ENCODE peak calls at places on chromosome 3, in seven cellular contexts. N is psoas muscle, L is iPS DF 6.9, W is IMR-90, Q is foreskin keratinocyte, F is PC-9, D is fibroblast of lung. J is an unnamed sample.

GRCh38 chr3:37249294-37249693 is 74.9 kb upstream of the LRRFIP2 start:
- DNase-seq in N (no peak), L (no peak), W (no peak), Q (no peak), F (no peak), D (no peak), J (no peak)

GRCh38 chr3:134384963-134385362 is 10.7 kb upstream of the AMOTL2 start:
- DNase-seq in N (no peak), L (no peak), W (no peak), Q (no peak), F (no peak), D (no peak), J (no peak)

GRCh38 chr3:29683306-29683993 is 402.6 kb downstream of the RBMS3 start:
- DNase-seq in N (no peak), L (no peak), W (peak; percentile 68), Q (peak; percentile 29), F (no peak), D (peak; percentile 83), J (peak; percentile 57)

GRCh38 chr3:16357191-16357590 is 92.2 kb downstream of the OXNAD1 start:
- DNase-seq in N (no peak), L (no peak), W (peak; percentile 18), Q (no peak), F (no peak), D (peak; percentile 63), J (no peak)

GRCh38 chr3:58021072-58021959 is 13.1 kb downstream of the FLNB start:
- DNase-seq in N (no peak), L (peak; percentile 87), W (no peak), Q (no peak), F (peak; percentile 92), D (no peak), J (peak; percentile 74)

GRCh38 chr3:82100378-82100777 is 338.9 kb upstream of the GBE1 start:
- DNase-seq in N (no peak), L (no peak), W (peak; percentile 2), Q (peak; percentile 80), F (no peak), D (peak; percentile 82), J (peak; percentile 10)

GRCh38 chr3:197399486-197399885 is 101.1 kb upstream of the DLG1 start:
- DNase-seq in N (no peak), L (no peak), W (no peak), Q (no peak), F (no peak), D (no peak), J (no peak)

GRCh38 chr3:193190387-193190786 is 50.6 kb upstream of the PLAAT1 start:
- DNase-seq in N (no peak), L (peak; percentile 77), W (no peak), Q (no peak), F (no peak), D (peak; percentile 25), J (peak; percentile 38)

GRCh38 chr3:8532251-8532831 is 30.7 kb downstream of the LMCD1 start:
- DNase-seq in N (no peak), L (no peak), W (peak; percentile 71), Q (no peak), F (no peak), D (peak; percentile 60), J (no peak)

GRCh38 chr3:27789420-27789819 is 67.3 kb upstream of the EOMES start:
- DNase-seq in N (no peak), L (no peak), W (no peak), Q (no peak), F (no peak), D (no peak), J (no peak)
- H3K4me1 ChIP-seq in N (no peaks in the 10 kb centered on the region), L (no peaks in the 10 kb centered on the region), W (no peaks in the 10 kb centered on the region), Q (peaks cover 4% of the 10 kb centered on the region), F (no peaks in the 10 kb centered on the region), D (no peaks in the 10 kb centered on the region), J (no peaks in the 10 kb centered on the region)

GRCh38 chr3:112377418-112378071 is 44.6 kb downstream of the CD200 start:
- DNase-seq in N (no peak), L (no peak), W (peak; percentile 7), Q (no peak), F (no peak), D (peak; percentile 33), J (no peak)
- H3K27ac ChIP-seq in N (no peak overlapping the region), L (no peak overlapping the region), W (peak overlapping the region; percentile 65), Q (no peak overlapping the region), F (no peak overlapping the region), D (no peak overlapping the region), J (peak overlapping the region; percentile 67)

GRCh38 chr3:147381610-147382009 is 24.7 kb downstream of the ZIC4 start:
- DNase-seq in N (no peak), L (no peak), W (no peak), Q (no peak), F (no peak), D (no peak), J (no peak)

GRCh38 chr3:147385059-147386012 is 21.0 kb downstream of the ZIC4 start:
- DNase-seq in N (no peak), L (no peak), W (no peak), Q (no peak), F (no peak), D (no peak), J (no peak)

GRCh38 chr3:147387550-147388394 is 18.6 kb downstream of the ZIC4 start:
- DNase-seq in N (no peak), L (no peak), W (no peak), Q (no peak), F (no peak), D (no peak), J (no peak)

GRCh38 chr3:147383617-147384016 is 22.7 kb downstream of the ZIC4 start:
- DNase-seq in N (no peak), L (no peak), W (no peak), Q (no peak), F (no peak), D (no peak), J (no peak)

GRCh38 chr3:147384210-147385058 is 21.9 kb downstream of the ZIC4 start:
- DNase-seq in N (no peak), L (no peak), W (no peak), Q (no peak), F (no peak), D (no peak), J (no peak)
- H3K4me1 ChIP-seq in N (no peaks in the 10 kb centered on the region), L (peaks cover 14% of the 10 kb centered on the region), W (no peaks in the 10 kb centered on the region), Q (no peaks in the 10 kb centered on the region), F (no peaks in the 10 kb centered on the region), D (no peaks in the 10 kb centered on the region), J (no peaks in the 10 kb centered on the region)

DNA sequence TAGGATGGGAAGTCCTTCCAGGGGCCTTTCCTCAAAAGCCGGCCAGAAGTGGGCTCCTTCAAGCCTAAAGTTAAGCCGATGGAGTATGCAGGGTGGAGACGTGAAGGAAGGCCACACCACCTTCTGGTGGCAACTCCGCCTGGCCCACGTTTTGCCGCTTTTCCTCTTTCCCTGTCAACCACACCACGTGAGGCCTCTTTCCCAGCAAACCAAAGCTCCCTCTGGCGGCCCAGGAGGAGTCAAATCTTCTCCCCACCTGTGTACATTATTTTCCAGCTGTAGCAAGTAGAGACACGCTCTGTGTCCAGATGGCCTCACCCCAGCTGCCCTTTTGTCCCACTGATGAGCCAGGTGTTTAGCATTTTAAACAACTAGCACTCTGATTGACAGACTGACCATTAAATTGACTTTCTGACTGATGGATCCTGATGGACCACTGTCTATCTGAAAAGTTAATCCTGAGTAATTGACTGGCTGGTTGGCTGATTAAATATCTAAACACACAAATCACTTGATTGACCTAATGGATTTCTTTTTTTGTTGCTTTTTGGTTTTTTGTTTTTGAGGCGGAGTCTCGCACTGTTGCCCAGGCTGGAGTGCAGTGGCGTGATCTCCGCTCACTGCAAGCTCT is 59.6 kb upstream of the ZBTB38 start:
- DNase-seq in N (peak; percentile 40), L (peak; percentile 70), W (peak; percentile 34), Q (no peak), F (peak; percentile 55), D (peak; percentile 44), J (peak; percentile 76)
- H3K27ac ChIP-seq in N (no peak overlapping the region), L (no peak overlapping the region), W (no peak overlapping the region), Q (no peak overlapping the region), F (no peak overlapping the region), D (no peak overlapping the region), J (no peak overlapping the region)

J was measured in trophoblast cell.